ENCODE peak calls at places on chromosome 19, in nine cellular contexts. L is cardiac fibroblast; P is mesendoderm; S is lower leg skin; U is activated CD4-positive, alpha-beta T cell treated with anti-CD3 and anti-CD28 coated beads, Interleukin-2, amount 10 ng/mL, durations not matched to agents 7 days and 5 days; T is CD4-positive, CD25-positive, alpha-beta regulatory T cell; B is Calu3; H is activated effector memory CD4-positive, alpha-beta T cell treated with anti-CD3 and anti-CD28 coated beads, Interleukin-2, amount 50 U/mL, for 16 hours; R is AG10803. J is an unnamed sample.

GRCh38 chr19:18839465-18840287 is 7.9 kb downstream of the UPF1 start:
- DNase-seq in H (no peak), R (peak), P (no peak), U (no peak), B (no peak), T (no peak), L (no peak), S (no peak), J (no peak)

GRCh38 chr19:35585844-35586243 is at the start of gene PMIS2:
- DNase-seq in P (no peak), L (peak), B (no peak), R (no peak), U (peak), H (peak), S (no peak), T (no peak), J (peak)

GRCh38 chr19:6087074-6087506 is 23.2 kb downstream of the RFX2 start:
- DNase-seq in S (peak), L (no peak), H (no peak), B (no peak), R (no peak), T (no peak), U (peak), P (peak), J (peak)

GRCh38 chr19:50423279-50424113 is 4.8 kb downstream of the SPIB start:
- DNase-seq in B (no peak), T (no peak), P (no peak), U (no peak), R (no peak), H (no peak), L (no peak), S (no peak), J (no peak)

GRCh38 chr19:39342647-39343305 is 555 bp downstream of the SAMD4B start:
- DNase-seq in T (peak), R (no peak), H (peak), L (peak), B (peak), U (no peak), S (no peak), P (peak), J (peak)

GRCh38 chr19:30068528-30069395 is 126.7 kb downstream of the URI1 start:
- DNase-seq in P (no peak), R (no peak), B (no peak), T (no peak), H (no peak), S (peak), L (no peak), U (no peak), J (no peak)

GRCh38 chr19:49497047-49497789 is 984 bp downstream of the RPS11 start:
- DNase-seq in S (peak), H (peak), L (peak), U (peak), P (peak), R (peak), T (peak), B (peak), J (peak)

GRCh38 chr19:14475251-14476073 is at the start of gene PTGER1:
- DNase-seq in B (no peak), P (peak), R (no peak), L (peak), U (peak), T (no peak), S (no peak), H (no peak), J (peak)

GRCh38 chr19:15276620-15277019 is 44.4 kb upstream of the EPHX3 start:
- DNase-seq in B (no peak), R (peak), S (no peak), T (no peak), H (no peak), P (no peak), L (no peak), U (no peak), J (no peak)

GRCh38 chr19:10270180-10270615 is 722 bp upstream of the ICAM1 start:
- DNase-seq in R (no peak), T (peak), S (peak), B (no peak), P (no peak), U (peak), L (peak), H (peak), J (peak)

GRCh38 chr19:41265376-41266153 is 1.4 kb downstream of the HNRNPUL1 start:
- DNase-seq in R (peak), T (no peak), B (peak), L (peak), P (peak), S (no peak), U (no peak), H (peak), J (peak)

GRCh38 chr19:47124937-47125668 is 5.5 kb upstream of the SAE1 start:
- DNase-seq in L (peak), B (peak), H (no peak), P (peak), S (no peak), U (no peak), T (no peak), R (peak), J (peak)

GRCh38 chr19:11267316-11268085 is 5.2 kb upstream of the DOCK6 start:
- DNase-seq in L (no peak), S (no peak), P (no peak), H (no peak), U (no peak), R (no peak), T (no peak), B (no peak), J (no peak)

GRCh38 chr19:44684892-44685847 is 13.8 kb upstream of the CEACAM16 start:
- DNase-seq in R (peak), T (no peak), H (no peak), L (peak), P (peak), U (peak), S (no peak), B (peak), J (peak)

GRCh38 chr19:38735257-38735686 is 9.0 kb downstream of the CAPN12 start:
- DNase-seq in B (peak), P (peak), H (peak), U (peak), S (no peak), L (no peak), T (peak), R (no peak), J (peak)

GRCh38 chr19:57812201-57812600 is 2.5 kb downstream of the ZNF552 start:
- DNase-seq in T (no peak), U (no peak), S (no peak), P (no peak), B (no peak), L (no peak), H (no peak), R (no peak), J (no peak)

GRCh38 chr19:40529093-40529954 is 47.3 kb upstream of the SHKBP1 start:
- DNase-seq in L (peak), S (peak), P (peak), R (peak), B (peak), H (peak), U (peak), T (peak), J (peak)

J was measured in neural progenitor cell.